ENCODE peak calls at places on chromosomes 7 and 10, in four cellular contexts. A, E, L and G are unnamed samples.

GRCh38 chr7:140904081-140904480 is 20.6 kb downstream of the BRAF start:
- DNase-seq in A (no peak), E (no peak), L (no peak), G (no peak)

GRCh38 chr10:124359336-124359832 is 59.3 kb downstream of the OAT start:
- DNase-seq in A (no peak), E (no peak), L (no peak), G (no peak)

GRCh38 chr10:1134156-1134555 is 78.0 kb downstream of the WDR37 start:
- DNase-seq in A (no peak), E (no peak), L (no peak), G (no peak)

GRCh38 chr7:332646-333398 is 42.9 kb downstream of the FOXL3 start:
- DNase-seq in A (peak; percentile 92), E (no peak), L (peak; percentile 75), G (peak; percentile 95)

GRCh38 chr10:104256335-104257080 is 1.8 kb downstream of the GSTO1 start:
- DNase-seq in A (no peak), E (no peak), L (no peak), G (no peak)

GRCh38 chr10:87504307-87504666 is 406 bp upstream of the MINPP1 start:
- DNase-seq in A (no peak), E (no peak), L (no peak), G (no peak)

GRCh38 chr7:151934584-151934983 is 21.7 kb upstream of the GALNTL5 start:
- DNase-seq in A (no peak), E (no peak), L (no peak), G (no peak)

GRCh38 chr7:1925973-1926907 is 256.2 kb downstream of the ELFN1 start:
- DNase-seq in A (no peak), E (no peak), L (no peak), G (no peak)

GRCh38 chr10:119178371-119179119 is at the start of gene PRDX3:
- DNase-seq in A (peak; percentile 97), E (peak; percentile 96), L (peak; percentile 93), G (peak; percentile 93)

GRCh38 chr7:108565987-108566386 is 3.5 kb downstream of the THAP5 start:
- DNase-seq in A (no peak), E (no peak), L (no peak), G (no peak)

GRCh38 chr7:41005381-41005901 is 697.4 kb downstream of the INHBA start:
- DNase-seq in A (no peak), E (peak; percentile 33), L (peak; percentile 29), G (no peak)

GRCh38 chr7:100600222-100601038 is 1.7 kb upstream of the PCOLCE start:
- DNase-seq in A (no peak), E (no peak), L (no peak), G (no peak)

GRCh38 chr7:107446531-107446930 is 23.3 kb upstream of the GPR22 start:
- DNase-seq in A (no peak), E (no peak), L (no peak), G (no peak)

GRCh38 chr7:416761-417624 is 102.7 kb downstream of the PDGFA start:
- DNase-seq in A (peak; percentile 53), E (no peak), L (no peak), G (no peak)

GRCh38 chr10:101939718-101940117 is 96.1 kb upstream of the KCNIP2 start:
- DNase-seq in A (no peak), E (no peak), L (peak; percentile 16), G (no peak)

GRCh38 chr10:101938316-101939272 is 95.0 kb upstream of the KCNIP2 start:
- DNase-seq in A (no peak), E (no peak), L (no peak), G (no peak)

GRCh38 chr10:101941871-101942270 is 98.3 kb upstream of the KCNIP2 start:
- DNase-seq in A (no peak), E (no peak), L (no peak), G (no peak)

GRCh38 chr10:101940916-101941315 is 97.3 kb upstream of the KCNIP2 start:
- DNase-seq in A (no peak), E (no peak), L (no peak), G (no peak)

GRCh38 chr10:101939273-101939635 is 95.7 kb upstream of the KCNIP2 start:
- DNase-seq in A (no peak), E (no peak), L (no peak), G (no peak)
- TF ChIP-seq CTCF in A (no peak), E (no peak), L (no peak), G (no peak)

GRCh38 chr10:3747248-3747960 is 37.6 kb downstream of the KLF6 start:
- DNase-seq in A (no peak), E (no peak), L (peak; percentile 46), G (no peak)

GRCh38 chr10:3746634-3747033 is 38.4 kb downstream of the KLF6 start:
- DNase-seq in A (no peak), E (no peak), L (no peak), G (no peak)

GRCh38 chr10:3748484-3748883 is 36.5 kb downstream of the KLF6 start:
- DNase-seq in A (no peak), E (no peak), L (no peak), G (no peak)

GRCh38 chr10:3749011-3749410 is 36.0 kb downstream of the KLF6 start:
- DNase-seq in A (no peak), E (no peak), L (no peak), G (no peak)

GRCh38 chr10:3747984-3748383 is 37.0 kb downstream of the KLF6 start:
- DNase-seq in A (no peak), E (no peak), L (no peak), G (no peak)
- H3K27ac ChIP-seq in A (no peak overlapping the region), E (peak overlapping the region; percentile 57), L (peak overlapping the region; percentile 57), G (peak overlapping the region; percentile 26)

GRCh38 chr7:79502151-79502550 is 48.7 kb upstream of the MAGI2 start:
- DNase-seq in A (no peak), E (no peak), L (no peak), G (no peak)
- TF ChIP-seq CTCF in A (no peak), E (no peak), L (no peak), G (no peak)

DNA sequence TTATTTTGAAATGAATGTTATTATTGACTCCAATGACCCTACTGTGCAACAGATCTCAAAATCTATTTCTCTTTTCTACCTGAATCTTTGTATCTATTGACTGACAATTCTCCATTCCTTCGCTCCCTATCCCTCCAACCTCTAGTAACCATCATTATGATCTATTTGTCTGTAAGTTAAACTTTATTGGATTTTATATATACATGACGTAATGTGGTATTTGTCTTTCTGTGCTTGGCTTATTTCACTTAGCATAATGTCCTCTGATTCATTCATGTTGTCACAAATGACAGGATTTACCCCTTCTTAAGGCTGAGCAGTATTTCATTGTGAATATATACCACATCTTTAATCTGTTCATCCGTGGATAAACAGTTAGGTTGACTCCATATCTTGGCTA is 200.4 kb upstream of the SORCS1 start:
- DNase-seq in A (no peak), E (no peak), L (no peak), G (no peak)
- H3K27ac ChIP-seq in A (no peak overlapping the region), E (no peak overlapping the region), L (no peak overlapping the region), G (no peak overlapping the region)

GRCh38 chr10:88852327-88852726 is 683 bp upstream of the ANKRD22 start:
- DNase-seq in A (no peak), E (no peak), L (no peak), G (no peak)
- TF ChIP-seq CTCF in A (no peak), E (no peak), L (no peak), G (no peak)

GRCh38 chr10:71716406-71716805 is 3.2 kb downstream of the C10orf105 start:
- DNase-seq in A (no peak), E (no peak), L (no peak), G (no peak)

GRCh38 chr10:71719042-71719441 is 536 bp downstream of the C10orf105 start:
- DNase-seq in A (no peak), E (peak; percentile 85), L (peak; percentile 56), G (no peak)

GRCh38 chr10:71717056-71717755 is 2.4 kb downstream of the C10orf105 start:
- DNase-seq in A (no peak), E (no peak), L (no peak), G (no peak)

GRCh38 chr10:71718165-71718678 is 1.4 kb downstream of the C10orf105 start:
- DNase-seq in A (no peak), E (no peak), L (no peak), G (no peak)

GRCh38 chr10:71717756-71718065 is 1.9 kb downstream of the C10orf105 start:
- DNase-seq in A (no peak), E (no peak), L (no peak), G (no peak)
- H3K27ac ChIP-seq in A (no peak overlapping the region), E (peak overlapping the region; percentile 61), L (no peak overlapping the region), G (no peak overlapping the region)

GRCh38 chr10:3193751-3194150 is 21.2 kb upstream of the PITRM1 start:
- DNase-seq in A (no peak), E (no peak), L (no peak), G (no peak)

GRCh38 chr10:3195286-3195685 is 22.7 kb upstream of the PITRM1 start:
- DNase-seq in A (no peak), E (no peak), L (no peak), G (no peak)

GRCh38 chr10:3195706-3196105 is 23.1 kb upstream of the PITRM1 start:
- DNase-seq in A (no peak), E (no peak), L (no peak), G (no peak)

GRCh38 chr10:3196482-3196881 is 23.9 kb upstream of the PITRM1 start:
- DNase-seq in A (no peak), E (no peak), L (no peak), G (no peak)

DNA sequence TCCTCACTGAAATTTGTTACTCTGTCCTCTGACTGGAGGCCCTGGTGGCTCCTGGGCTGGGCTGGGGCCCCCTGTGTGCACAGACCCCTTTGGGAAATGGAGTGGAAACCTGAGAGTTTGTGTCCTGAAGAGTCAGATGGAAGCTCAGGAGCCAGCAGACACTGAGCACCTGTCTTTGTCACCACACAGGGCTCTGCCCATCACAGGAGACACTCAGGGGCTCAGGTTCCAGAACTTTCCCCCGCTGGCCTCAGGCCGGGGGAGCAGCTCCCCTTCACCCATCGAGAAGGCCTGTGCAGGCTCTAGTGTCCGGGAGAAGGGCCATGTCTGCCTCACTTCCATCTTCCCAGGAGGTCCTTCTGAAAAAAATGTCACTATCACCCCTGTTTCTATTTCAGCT is 22.3 kb upstream of the PITRM1 start:
- DNase-seq in A (no peak), E (no peak), L (no peak), G (no peak)
- TF ChIP-seq CTCF in A (no peak), E (no peak), L (no peak), G (no peak)

DNA sequence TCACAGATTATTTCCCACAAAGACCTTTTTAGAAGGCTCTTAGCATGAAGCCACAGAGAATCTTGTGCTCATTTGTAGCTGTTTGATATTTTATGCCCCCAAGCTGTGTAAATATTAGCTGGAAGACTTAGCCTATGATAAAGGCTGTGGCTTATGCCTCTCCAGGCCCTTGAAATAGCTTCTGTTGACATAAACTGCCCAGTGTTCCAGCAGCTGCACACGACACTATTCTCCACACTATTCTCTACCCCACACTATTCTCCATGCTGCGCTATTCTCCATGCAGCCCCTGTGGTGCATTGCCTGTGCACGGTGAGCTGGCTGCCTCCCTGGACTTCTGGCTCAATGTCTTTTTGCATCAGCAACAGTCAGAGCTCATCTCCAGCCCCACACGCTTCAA is 13.1 kb downstream of the DDC start:
- DNase-seq in A (no peak), E (no peak), L (no peak), G (peak; percentile 71)
- H3K27ac ChIP-seq in A (no peak overlapping the region), E (no peak overlapping the region), L (no peak overlapping the region), G (peak overlapping the region; percentile 28)

GRCh38 chr10:73625004-73625883 is 16.0 kb downstream of the MYOZ1 start:
- DNase-seq in A (no peak), E (peak; percentile 24), L (no peak), G (no peak)
- TF ChIP-seq CTCF in A (no peak), E (no peak), L (no peak), G (no peak)